ENCODE peak calls at places on chromosomes 5 and 9, in six cellular contexts. R is GM10248; L is fibroblast of mammary gland; X is CD8-positive, alpha-beta T cell; V is stomach; C is breast epithelium. G is an unnamed sample.

GRCh38 chr9:131096490-131097258 is at the start of gene AIF1L:
- DNase-seq in R (no peak), C (no peak), L (no peak), V (peak), X (no peak), G (peak)

GRCh38 chr9:2096376-2096970 is 81.3 kb downstream of the SMARCA2 start:
- DNase-seq in C (no peak), R (no peak), L (no peak), X (no peak), V (no peak), G (no peak)

GRCh38 chr9:127159949-127160610 is 37.6 kb upstream of the ANGPTL2 start:
- DNase-seq in C (peak), X (no peak), R (no peak), V (peak), L (no peak), G (no peak)

GRCh38 chr9:3088166-3088702 is 244.3 kb upstream of the PUM3 start:
- DNase-seq in V (no peak), L (no peak), C (no peak), R (no peak), X (no peak), G (no peak)

GRCh38 chr5:135738564-135738875 is 95.9 kb upstream of the SLC25A48 start:
- DNase-seq in L (no peak), X (no peak), R (no peak), C (no peak), V (no peak), G (no peak)

GRCh38 chr5:132410451-132411381 is 41.2 kb downstream of the SLC22A5 start:
- DNase-seq in V (peak), L (peak), R (peak), X (peak), C (no peak), G (peak)

GRCh38 chr9:81868145-81868544 is 60.1 kb upstream of the SPATA31D4 start:
- DNase-seq in X (no peak), R (no peak), L (peak), C (no peak), V (no peak), G (no peak)

GRCh38 chr5:110665184-110665726 is 61.2 kb downstream of the TMEM232 start:
- DNase-seq in C (no peak), L (no peak), X (no peak), R (no peak), V (no peak), G (no peak)

GRCh38 chr5:1442222-1443144 is 2.8 kb downstream of the SLC6A3 start:
- DNase-seq in R (no peak), L (no peak), C (no peak), X (no peak), V (no peak), G (no peak)

GRCh38 chr9:137240321-137240840 is 706 bp upstream of the TUBB4B start:
- DNase-seq in C (peak), L (peak), X (peak), V (peak), R (peak), G (no peak)

GRCh38 chr5:172688735-172689572 is 47.9 kb downstream of the NEURL1B start:
- DNase-seq in L (no peak), R (peak), V (peak), C (no peak), X (no peak), G (no peak)

GRCh38 chr5:68215888-68216736 is 556 bp downstream of the PIK3R1 start:
- DNase-seq in V (peak), R (peak), C (peak), L (no peak), X (peak), G (peak)

GRCh38 chr5:116778015-116778414 is 203.4 kb upstream of the SEMA6A start:
- DNase-seq in R (no peak), V (no peak), L (no peak), X (no peak), C (no peak), G (no peak)

GRCh38 chr5:174581483-174581882 is 142.9 kb upstream of the MSX2 start:
- DNase-seq in V (peak), X (no peak), C (no peak), R (no peak), L (peak), G (no peak)

GRCh38 chr9:100455470-100455869 is 17.5 kb upstream of the TMEFF1 start:
- DNase-seq in C (no peak), R (no peak), X (no peak), V (no peak), L (no peak), G (no peak)

GRCh38 chr9:130378875-130379648 is 65.7 kb upstream of the ASS1 start:
- DNase-seq in R (no peak), C (no peak), L (no peak), X (no peak), V (no peak), G (no peak)

GRCh38 chr5:87949665-87950640 is 318.7 kb downstream of the TMEM161B start:
- DNase-seq in R (no peak), V (no peak), L (no peak), X (no peak), C (no peak), G (no peak)

GRCh38 chr9:108546223-108546622 is 309.6 kb downstream of the ACTL7B start:
- DNase-seq in C (no peak), V (no peak), R (no peak), L (no peak), X (no peak), G (no peak)

GRCh38 chr5:136484808-136485207 is 119.5 kb upstream of the TRPC7 start:
- DNase-seq in X (no peak), V (no peak), R (no peak), L (no peak), C (no peak), G (no peak)

GRCh38 chr5:174459832-174460448 is 264.4 kb upstream of the MSX2 start:
- DNase-seq in C (no peak), R (no peak), X (no peak), V (no peak), L (no peak), G (no peak)

GRCh38 chr9:129305246-129305645 is 127.2 kb upstream of the IER5L start:
- DNase-seq in X (no peak), L (no peak), R (no peak), V (peak), C (peak), G (no peak)

GRCh38 chr5:22431840-22432239 is 421.3 kb downstream of the CDH12 start:
- DNase-seq in L (no peak), R (no peak), X (no peak), V (no peak), C (no peak), G (no peak)

GRCh38 chr5:62779010-62779422 is 200.4 kb downstream of the LRRC70 start:
- DNase-seq in R (peak), X (no peak), C (no peak), L (peak), V (no peak), G (no peak)

GRCh38 chr9:93676310-93677054 is 100.1 kb downstream of the PHF2 start:
- DNase-seq in X (no peak), L (no peak), R (no peak), C (peak), V (peak), G (no peak)

GRCh38 chr9:126638571-126639132 is 24.9 kb downstream of the LMX1B start:
- DNase-seq in X (no peak), R (no peak), L (no peak), C (no peak), V (no peak), G (no peak)

GRCh38 chr5:944992-945685 is 52.5 kb downstream of the TRIP13 start:
- DNase-seq in V (no peak), C (no peak), X (no peak), L (no peak), R (no peak), G (no peak)

GRCh38 chr5:98460536-98460935 is 312.9 kb upstream of the RGMB start:
- DNase-seq in L (peak), R (no peak), X (no peak), C (no peak), V (no peak), G (no peak)

GRCh38 chr5:124583469-124584350 is 162.7 kb downstream of the ZNF608 start:
- DNase-seq in V (no peak), L (peak), X (no peak), C (no peak), R (peak), G (no peak)

GRCh38 chr9:128632486-128632885 is 24.2 kb downstream of the DYNC2I2 start:
- DNase-seq in L (no peak), R (no peak), V (no peak), X (no peak), C (no peak), G (no peak)

GRCh38 chr5:28066856-28067255 is 1028.5 kb upstream of the CDH9 start:
- DNase-seq in X (no peak), R (no peak), V (no peak), C (no peak), L (no peak), G (no peak)

GRCh38 chr9:122039213-122039612 is 53.9 kb downstream of the TTLL11 start:
- DNase-seq in C (no peak), R (no peak), V (no peak), L (no peak), X (no peak), G (no peak)

GRCh38 chr9:6538666-6539071 is 106.9 kb downstream of the GLDC start:
- DNase-seq in L (peak), V (no peak), C (no peak), R (no peak), X (no peak), G (no peak)

GRCh38 chr9:130193531-130194405 is 21.6 kb downstream of the NCS1 start:
- DNase-seq in R (no peak), V (no peak), X (no peak), L (peak), C (no peak), G (no peak)

GRCh38 chr5:162684145-162684544 is 616.6 kb downstream of the GABRG2 start:
- DNase-seq in X (no peak), C (no peak), R (no peak), L (no peak), V (no peak), G (no peak)

GRCh38 chr5:167952278-167952990 is 339.0 kb upstream of the WWC1 start:
- DNase-seq in L (no peak), X (no peak), R (no peak), V (no peak), C (no peak), G (no peak)

GRCh38 chr9:95771556-95772280 is 103.8 kb upstream of the ERCC6L2 start:
- DNase-seq in V (peak), L (peak), R (no peak), X (no peak), C (no peak), G (no peak)

GRCh38 chr5:77670526-77670925 is 32.0 kb upstream of the OTP start:
- DNase-seq in R (no peak), C (no peak), L (no peak), V (no peak), X (no peak), G (no peak)

DNA sequence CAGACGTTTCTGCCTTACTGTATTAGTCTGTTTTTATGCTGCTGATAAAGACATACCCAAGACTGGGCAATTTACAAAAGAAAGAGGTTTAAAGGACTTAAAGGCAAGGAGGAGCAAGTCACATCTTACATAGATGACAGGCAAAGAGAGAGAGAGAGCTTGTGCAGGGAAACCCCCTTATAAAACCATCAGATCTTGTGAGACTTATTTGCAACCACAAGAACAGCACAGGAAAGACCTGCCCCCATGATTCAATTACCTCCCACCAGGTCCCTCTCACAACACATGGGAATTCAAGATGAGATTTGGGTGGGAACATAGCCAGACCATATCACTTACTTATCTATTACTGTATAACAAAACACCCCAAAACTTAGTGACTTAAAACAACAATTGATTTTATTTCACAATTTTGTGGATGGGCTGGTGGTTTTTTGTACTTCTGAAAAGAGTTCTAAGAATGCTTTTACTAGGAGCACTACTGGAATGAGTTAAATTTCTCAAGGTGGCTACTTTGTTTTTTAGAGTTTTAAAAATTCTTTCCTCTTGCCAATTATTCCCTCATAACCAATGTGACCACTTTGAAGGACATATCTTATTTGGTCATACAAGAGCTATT is 10.3 kb downstream of the RUSC2 start:
- DNase-seq in C (no peak), V (no peak), L (no peak), R (no peak), X (no peak), G (no peak)
- TF ChIP-seq CTCF in C (no peak), V (no peak), L (no peak), R (no peak), X (no peak), G (no peak)

DNA sequence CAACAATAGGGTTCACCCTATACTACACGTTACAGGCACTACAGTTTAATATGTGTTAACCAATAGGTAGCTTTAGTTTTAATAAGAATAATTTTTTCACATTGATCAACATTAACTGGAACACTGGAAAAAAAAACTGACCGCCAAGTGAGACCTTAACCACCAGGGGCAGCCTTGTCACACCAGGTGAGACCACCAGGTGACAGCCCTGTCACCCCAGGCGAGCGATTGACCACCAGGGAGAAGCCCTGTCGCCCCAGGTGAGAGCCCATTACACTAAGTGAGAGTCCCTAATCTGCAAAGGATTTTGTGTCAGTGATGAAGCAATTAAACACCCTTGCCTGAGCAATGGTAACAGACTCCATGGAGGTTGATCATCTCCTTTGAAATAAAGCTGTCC is 75.4 kb upstream of the SYK start:
- DNase-seq in C (no peak), R (no peak), L (no peak), V (no peak), X (no peak), G (no peak)
- TF ChIP-seq CTCF in C (no peak), R (no peak), L (no peak), V (no peak), X (no peak), G (peak)

GRCh38 chr5:139650031-139650688 is 2.0 kb downstream of the CXXC5 start:
- DNase-seq in C (no peak), R (no peak), L (no peak), V (peak), X (no peak), G (no peak)
- TF ChIP-seq CTCF in C (peak), R (peak), L (no peak), V (peak), X (peak), G (peak)

GRCh38 chr9:89945133-89945532 is 340.3 kb downstream of the GADD45G start:
- DNase-seq in R (no peak), X (no peak), V (no peak), C (no peak), L (no peak), G (no peak)
- TF ChIP-seq CTCF in R (no peak), X (no peak), V (no peak), C (no peak), L (peak), G (peak)

DNA sequence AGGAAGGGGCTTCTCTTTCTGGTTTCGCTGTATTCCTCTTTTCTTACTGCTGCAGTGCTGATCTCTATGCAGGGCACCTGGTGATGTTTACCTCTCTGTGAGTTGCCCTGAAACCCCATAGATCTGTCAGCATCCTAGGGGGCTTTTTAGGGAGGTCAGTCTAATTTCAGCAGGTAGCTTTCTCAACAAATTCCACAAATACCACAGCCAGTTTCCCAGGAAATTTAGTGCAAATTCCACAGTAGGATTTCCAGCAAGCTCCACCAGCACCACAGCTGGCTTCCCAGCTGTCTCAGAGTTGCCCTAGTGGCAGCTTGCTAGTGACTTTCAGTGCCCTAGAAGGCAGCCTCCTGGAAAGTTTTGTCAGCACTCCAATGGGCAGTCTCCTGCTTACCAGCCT is 379.1 kb upstream of the SMC2 start:
- DNase-seq in C (no peak), R (no peak), L (no peak), V (no peak), X (no peak), G (no peak)
- TF ChIP-seq CTCF in C (no peak), R (no peak), L (no peak), V (no peak), X (no peak), G (no peak)

GRCh38 chr5:73451218-73452130 is 2.9 kb upstream of the FOXD1 start:
- DNase-seq in C (peak), L (peak), V (peak), X (peak), R (peak), G (peak)
- TF ChIP-seq CTCF in C (peak), L (peak), V (peak), X (peak), R (peak), G (peak)